ENCODE peak calls at places on chromosomes 4 and X, in four cellular contexts. X is GM12878, K is HL-60, D is K562. B is an unnamed sample.

GRCh38 chr4:38868055-38868965 is 704 bp downstream of the FAM114A1 start:
- DNase-seq in X (no peak), D (peak; percentile 20), K (no peak), B (no peak)

GRCh38 chr4:41820473-41820872 is 71.9 kb upstream of the PHOX2B start:
- DNase-seq in X (no peak), K (no peak), D (no peak), B (no peak)

GRCh38 chr4:156322592-156322991 is 368.9 kb upstream of the CTSO start:
- DNase-seq in X (no peak), D (no peak), K (no peak), B (no peak)

GRCh38 chrX:139126493-139126892 is 404.0 kb upstream of the F9 start:
- DNase-seq in X (no peak), K (no peak), D (peak; percentile 72), B (peak; percentile 0)

GRCh38 chrX:16251782-16252181 is 84.5 kb downstream of the MAGEB17 start:
- DNase-seq in X (no peak), K (no peak), D (no peak), B (no peak)

GRCh38 chr4:113878718-113879117 is 100.7 kb downstream of the ARSJ start:
- DNase-seq in D (no peak), X (no peak), K (no peak), B (no peak)

GRCh38 chr4:149928507-149928906 is 112.9 kb upstream of the IQCM start:
- DNase-seq in D (no peak), K (no peak), X (no peak), B (no peak)

GRCh38 chrX:35090801-35091200 is 148.2 kb downstream of the FAM47B start:
- DNase-seq in D (no peak), X (no peak), K (no peak), B (no peak)

GRCh38 chrX:101210630-101211029 is 9.0 kb upstream of the DRP2 start:
- DNase-seq in D (no peak), K (no peak), X (no peak), B (no peak)

GRCh38 chr4:55635282-55635681 is 816 bp downstream of the NMU start:
- DNase-seq in D (peak; percentile 23), K (no peak), X (no peak), B (no peak)

DNA sequence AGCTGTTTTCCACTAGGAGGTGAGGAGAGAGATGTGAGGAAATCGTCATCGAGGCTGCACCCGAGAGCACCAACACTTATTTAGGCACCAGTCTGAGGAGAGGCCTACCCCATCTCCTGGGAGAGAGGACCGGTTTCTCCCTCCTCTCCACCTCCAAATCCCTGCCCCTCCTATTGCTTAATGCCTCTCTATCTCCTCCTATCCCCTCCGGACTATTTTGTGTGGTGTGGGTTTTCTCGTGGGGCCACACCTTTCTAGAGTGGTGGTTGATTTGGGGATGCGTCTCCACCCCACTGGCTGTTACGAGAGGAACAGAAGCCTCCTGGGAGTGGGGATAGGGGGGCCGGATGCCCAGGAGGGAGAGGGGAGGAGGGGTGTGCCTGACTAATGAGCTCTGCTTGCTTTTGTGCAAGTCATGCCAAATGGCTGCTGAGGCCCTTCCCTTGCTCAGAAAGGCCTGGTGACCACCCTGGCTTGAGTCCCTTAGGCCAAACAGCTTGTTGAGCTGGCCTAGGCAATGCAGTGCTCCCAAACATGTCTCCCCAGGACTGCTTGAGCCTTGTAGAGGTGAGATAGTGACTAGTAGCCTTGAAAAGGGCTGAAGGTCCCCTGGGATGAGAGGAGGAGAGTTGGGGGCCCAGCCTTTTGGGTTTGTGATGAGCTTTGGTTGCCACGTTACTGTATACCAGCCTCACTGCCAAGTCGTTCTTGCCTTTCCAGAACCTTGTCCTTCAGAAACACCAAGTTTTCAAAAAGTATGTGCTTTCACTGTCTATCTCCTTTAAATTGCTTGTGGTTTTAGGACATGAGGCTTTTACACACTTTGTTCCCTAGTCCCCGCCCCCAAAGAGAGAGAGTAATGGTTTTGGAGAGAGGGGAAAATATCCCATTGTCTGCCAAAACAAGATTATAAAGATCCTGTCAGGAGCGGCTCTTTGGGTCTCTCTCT is 1.2 kb downstream of the MSN start:
- DNase-seq in K (peak; percentile 57), X (peak; percentile 31), D (peak; percentile 56), B (no peak)
- TF ChIP-seq POLR2AphosphoS5 in K (peak; percentile 9), X (no peak), D (peak; percentile 53), B (no peak)

DNA sequence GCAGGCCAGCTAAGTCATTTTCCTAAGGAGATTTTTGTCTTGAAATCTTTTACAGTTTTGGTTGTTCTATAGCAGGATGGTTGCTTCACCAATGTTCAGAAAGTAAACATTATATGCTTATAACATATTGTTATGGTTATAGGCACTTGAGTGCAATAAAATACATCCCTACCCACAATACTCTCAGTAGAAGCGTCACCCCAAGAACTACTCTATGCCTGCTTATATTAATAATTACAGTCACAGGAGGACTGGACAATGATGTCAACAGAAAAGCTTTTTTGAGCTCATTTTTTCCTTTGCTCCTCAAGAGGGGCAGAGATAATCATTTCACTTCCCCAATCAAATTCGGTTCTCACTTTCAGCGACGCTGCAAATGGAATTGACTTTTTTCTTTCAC is 25.1 kb upstream of the SGMS2 start:
- DNase-seq in X (no peak), D (no peak), K (no peak), B (no peak)
- TF ChIP-seq SPI1 in X (no peak), D (no peak), K (peak; percentile 21), B (no peak)

DNA sequence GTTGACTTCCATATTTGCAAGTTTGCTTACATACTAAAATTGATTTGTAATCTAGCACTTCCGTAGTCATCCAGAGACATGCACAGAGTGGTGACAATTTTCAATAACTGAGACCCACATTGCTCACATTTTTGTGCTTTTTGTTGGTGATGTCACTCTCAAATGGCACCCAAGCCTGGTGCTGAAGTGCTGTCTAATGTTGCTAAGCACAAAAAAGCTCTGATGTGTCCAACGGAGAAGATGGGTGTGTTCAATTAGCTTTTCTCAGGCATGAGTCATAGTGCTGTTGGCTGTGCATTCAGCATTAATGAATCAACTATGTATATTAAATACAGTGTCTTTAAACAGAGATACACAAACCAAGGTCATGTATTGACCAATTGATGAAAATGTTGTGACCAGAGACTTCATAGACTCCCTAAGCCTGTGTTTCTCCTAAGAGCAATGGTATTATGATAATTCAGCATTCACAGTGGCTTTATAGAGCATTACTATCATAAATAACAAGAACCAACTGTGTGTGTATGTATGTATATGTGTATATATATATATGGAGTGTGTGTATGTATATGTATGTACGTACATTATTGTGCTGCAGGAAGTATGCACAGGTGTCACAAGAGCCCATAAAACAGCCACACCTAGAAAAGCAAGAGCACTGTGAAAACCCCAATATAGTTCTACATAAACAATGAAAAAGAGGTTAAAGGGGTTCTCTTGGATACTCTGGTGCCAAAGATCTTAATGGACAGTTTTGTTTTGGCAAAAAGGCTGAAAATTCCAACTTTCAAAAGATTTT is 31.1 kb upstream of the VCX3B start:
- DNase-seq in K (no peak), D (no peak), X (no peak), B (no peak)
- TF ChIP-seq POLR2AphosphoS5 in K (no peak), D (no peak), X (no peak), B (no peak)

DNA sequence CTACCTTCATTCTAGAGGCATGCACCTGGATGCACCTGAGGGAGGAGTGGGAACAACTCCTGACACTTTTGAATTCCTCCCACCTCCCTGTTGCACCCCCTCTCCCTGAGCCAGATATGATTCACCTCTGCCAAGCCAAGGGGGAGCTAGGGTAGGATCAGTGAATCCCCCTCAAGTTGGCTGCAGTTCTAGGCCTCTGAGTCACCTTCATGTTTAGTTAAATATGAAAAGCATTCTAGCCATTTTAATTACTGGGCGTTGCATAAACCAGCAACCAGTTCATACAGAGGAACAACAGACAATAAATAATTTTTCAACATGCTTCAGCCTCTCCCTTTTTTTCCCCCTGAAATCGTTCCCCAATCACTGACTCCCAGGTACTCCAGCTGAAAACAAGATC is 1440.2 kb downstream of the ADGRL3 start:
- DNase-seq in D (no peak), K (no peak), X (no peak), B (no peak)
- TF ChIP-seq SPI1 in D (no peak), K (no peak), X (no peak), B (no peak)

DNA sequence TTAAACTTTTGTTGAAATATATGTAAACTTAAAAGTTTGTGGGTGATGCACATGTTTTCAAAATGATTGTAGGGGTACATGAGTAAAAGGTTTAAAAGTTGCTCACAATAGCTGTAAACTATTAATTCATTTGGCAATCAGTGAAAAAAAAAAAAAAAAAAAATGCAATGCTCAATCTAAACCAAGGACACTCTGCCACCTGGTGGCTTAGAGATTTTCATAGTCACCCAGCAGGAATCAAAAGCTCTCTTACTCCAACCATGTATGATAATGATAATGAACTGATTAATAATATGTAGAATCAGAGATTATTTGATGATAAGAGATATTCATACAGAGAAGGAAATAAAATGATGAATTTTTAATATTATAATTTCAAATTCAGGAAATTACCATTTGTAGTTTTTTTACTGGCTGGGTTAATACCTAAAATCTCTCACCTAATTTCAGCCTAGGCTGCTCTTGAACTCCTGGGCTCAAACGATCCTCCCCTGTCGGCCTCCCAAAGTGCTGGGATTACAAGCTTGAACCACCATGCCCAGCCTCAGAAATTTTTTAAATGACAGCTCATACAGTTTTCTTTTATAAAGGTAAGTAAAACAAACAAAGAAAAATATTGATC is 46.9 kb upstream of the SLC25A4 start:
- DNase-seq in K (no peak), X (no peak), D (peak; percentile 21), B (no peak)
- TF ChIP-seq POLR2AphosphoS5 in K (no peak), X (no peak), D (no peak), B (no peak)

GRCh38 chr4:74228691-74229640 is 71.0 kb downstream of the MTHFD2L start:
- DNase-seq in K (peak; percentile 38), X (no peak), D (peak; percentile 73), B (no peak)
- TF ChIP-seq SPI1 in K (no peak), X (no peak), D (no peak), B (no peak)

B was measured in GM12891.